ENCODE peak calls at places on chromosomes 3 and 15, in eight cellular contexts. K is WTC11, H is NCI-H524, U is ACHN, T is RWPE1, W is ovary, M is mucosa of descending colon, E is Karpas-422. C is an unnamed sample.

GRCh38 chr3:66397745-66398144 is 103.1 kb downstream of the LRIG1 start:
- DNase-seq in E (no peak), K (no peak), T (no peak), W (no peak), H (no peak), M (no peak), U (no peak), C (no peak)

GRCh38 chr15:43105077-43105769 is 615 bp downstream of the UBR1 start:
- DNase-seq in K (no peak), M (no peak), T (peak; percentile 40), W (no peak), U (peak; percentile 4), H (peak; percentile 28), E (peak; percentile 63), C (peak; percentile 21)

GRCh38 chr3:14425574-14426304 is 23.3 kb downstream of the SLC6A6 start:
- DNase-seq in M (peak; percentile 85), U (no peak), K (no peak), W (no peak), E (no peak), T (peak; percentile 57), H (peak; percentile 72), C (peak; percentile 41)

GRCh38 chr3:196741401-196741761 is 1.7 kb downstream of the PAK2 start:
- DNase-seq in M (no peak), W (no peak), E (no peak), T (no peak), H (no peak), K (no peak), U (peak; percentile 27), C (no peak)

GRCh38 chr3:29644956-29645661 is 364.2 kb downstream of the RBMS3 start:
- DNase-seq in U (no peak), E (no peak), T (no peak), K (no peak), M (no peak), W (no peak), H (no peak), C (no peak)

GRCh38 chr3:33941804-33942203 is 143.4 kb downstream of the PDCD6IP start:
- DNase-seq in E (no peak), T (no peak), U (no peak), W (no peak), M (no peak), K (no peak), H (no peak), C (no peak)

GRCh38 chr3:72123908-72124441 is 339.0 kb upstream of the PROK2 start:
- DNase-seq in U (peak; percentile 49), E (peak; percentile 77), K (no peak), T (peak; percentile 86), H (no peak), W (no peak), M (no peak), C (no peak)

GRCh38 chr3:159941043-159941994 is 47.3 kb upstream of the IL12A start:
- DNase-seq in T (peak; percentile 38), K (no peak), W (no peak), M (no peak), E (no peak), H (no peak), U (no peak), C (no peak)

GRCh38 chr3:172680684-172681083 is 30.2 kb downstream of the NCEH1 start:
- DNase-seq in M (no peak), H (no peak), U (no peak), T (peak; percentile 81), E (no peak), K (no peak), W (no peak), C (no peak)

GRCh38 chr15:40044717-40045571 is 6.0 kb upstream of the SRP14 start:
- DNase-seq in E (peak; percentile 89), M (peak; percentile 93), T (peak; percentile 86), W (peak; percentile 88), K (peak; percentile 85), U (peak; percentile 79), H (peak; percentile 79), C (peak; percentile 85)

GRCh38 chr15:58521293-58521991 is 89.7 kb downstream of the LIPC start:
- DNase-seq in M (peak; percentile 64), E (no peak), T (peak; percentile 90), H (peak; percentile 93), K (peak; percentile 36), U (peak; percentile 96), W (peak; percentile 44), C (no peak)

GRCh38 chr3:119529883-119530282 is 29.5 kb downstream of the CD80 start:
- DNase-seq in T (no peak), K (no peak), W (no peak), H (no peak), E (no peak), M (no peak), U (no peak), C (no peak)

GRCh38 chr3:171157286-171157685 is 130.8 kb upstream of the SLC2A2 start:
- DNase-seq in T (no peak), K (peak; percentile 14), M (peak; percentile 48), W (peak; percentile 51), E (no peak), U (no peak), H (peak; percentile 34), C (no peak)

GRCh38 chr3:58324675-58325390 is 7.9 kb upstream of the PXK start:
- DNase-seq in M (no peak), U (no peak), E (no peak), T (no peak), W (no peak), K (no peak), H (no peak), C (no peak)

GRCh38 chr3:156509209-156510174 is 45.4 kb downstream of the SSR3 start:
- DNase-seq in K (no peak), U (peak; percentile 56), M (no peak), E (peak; percentile 86), W (no peak), T (peak; percentile 56), H (peak; percentile 74), C (peak; percentile 21)

GRCh38 chr15:43749690-43750345 is 3.6 kb downstream of the PDIA3 start:
- DNase-seq in E (peak; percentile 95), M (peak; percentile 60), K (no peak), W (no peak), U (no peak), T (no peak), H (no peak), C (no peak)

GRCh38 chr3:127027811-127028548 is 45.1 kb downstream of the PLXNA1 start:
- DNase-seq in M (peak; percentile 78), W (no peak), E (no peak), U (no peak), K (no peak), T (no peak), H (no peak), C (no peak)

GRCh38 chr15:43777293-43777819 is 590 bp upstream of the ELL3 start:
- DNase-seq in W (peak; percentile 80), E (peak; percentile 97), H (peak; percentile 87), K (peak; percentile 82), U (peak; percentile 73), T (peak; percentile 65), M (peak; percentile 87), C (peak; percentile 87)

GRCh38 chr3:174387736-174388135 is 471.4 kb upstream of the NAALADL2 start:
- DNase-seq in E (no peak), T (no peak), W (no peak), U (no peak), K (no peak), H (no peak), M (no peak), C (no peak)

GRCh38 chr3:178455264-178455663 is 81.0 kb upstream of the KCNMB2 start:
- DNase-seq in W (no peak), H (no peak), K (no peak), T (no peak), E (no peak), U (no peak), M (no peak), C (no peak)